ENCODE peak calls at places on chromosomes 7 and 10, in ten cellular contexts. One of them, this sample, is unnamed.

GRCh38 chr7:776992-777520 is 50.0 kb upstream of the PRKAR1B start:
- DNase-seq in globus pallidus: no peak
- DNase-seq in OCI-LY7: no peak
- DNase-seq in activated naive CD4-positive, alpha-beta T cell treated with anti-CD3 and anti-CD28 coated beads, Interleukin-2, amount 10 ng/mL, durations not matched to agents 7 days and 5 days: no peak
- DNase-seq in tibial artery: no peak
- DNase-seq in heart left ventricle: no peak
- DNase-seq in breast epithelium: no peak
- DNase-seq in pons: no peak
- DNase-seq in activated gamma-delta T cell: no peak
- DNase-seq in T-helper 17 cell: no peak
- DNase-seq in this sample: no peak

GRCh38 chr10:74297389-74298080 is 146.5 kb downstream of the ADK start:
- DNase-seq in globus pallidus: no peak
- DNase-seq in OCI-LY7: no peak
- DNase-seq in activated naive CD4-positive, alpha-beta T cell treated with anti-CD3 and anti-CD28 coated beads, Interleukin-2, amount 10 ng/mL, durations not matched to agents 7 days and 5 days: no peak
- DNase-seq in tibial artery: no peak
- DNase-seq in heart left ventricle: no peak
- DNase-seq in breast epithelium: no peak
- DNase-seq in pons: no peak
- DNase-seq in activated gamma-delta T cell: no peak
- DNase-seq in T-helper 17 cell: no peak
- DNase-seq in this sample: no peak

GRCh38 chr10:92530421-92530820 is 43.5 kb downstream of the IDE start:
- DNase-seq in globus pallidus: no peak
- DNase-seq in OCI-LY7: no peak
- DNase-seq in activated naive CD4-positive, alpha-beta T cell treated with anti-CD3 and anti-CD28 coated beads, Interleukin-2, amount 10 ng/mL, durations not matched to agents 7 days and 5 days: no peak
- DNase-seq in tibial artery: no peak
- DNase-seq in heart left ventricle: no peak
- DNase-seq in breast epithelium: no peak
- DNase-seq in pons: no peak
- DNase-seq in activated gamma-delta T cell: no peak
- DNase-seq in T-helper 17 cell: no peak
- DNase-seq in this sample: no peak

GRCh38 chr10:96833220-96834001 is 1.3 kb downstream of the LCOR start:
- DNase-seq in globus pallidus: peak; percentile 40
- DNase-seq in OCI-LY7: peak; percentile 31
- DNase-seq in activated naive CD4-positive, alpha-beta T cell treated with anti-CD3 and anti-CD28 coated beads, Interleukin-2, amount 10 ng/mL, durations not matched to agents 7 days and 5 days: no peak
- DNase-seq in tibial artery: peak; percentile 67
- DNase-seq in heart left ventricle: peak; percentile 37
- DNase-seq in breast epithelium: no peak
- DNase-seq in pons: peak; percentile 45
- DNase-seq in activated gamma-delta T cell: no peak
- DNase-seq in T-helper 17 cell: peak; percentile 5
- DNase-seq in this sample: no peak

GRCh38 chr7:134548877-134549276 is at the start of gene AKR1B15:
- DNase-seq in globus pallidus: no peak
- DNase-seq in OCI-LY7: no peak
- DNase-seq in activated naive CD4-positive, alpha-beta T cell treated with anti-CD3 and anti-CD28 coated beads, Interleukin-2, amount 10 ng/mL, durations not matched to agents 7 days and 5 days: no peak
- DNase-seq in tibial artery: peak; percentile 73
- DNase-seq in heart left ventricle: no peak
- DNase-seq in breast epithelium: no peak
- DNase-seq in pons: no peak
- DNase-seq in activated gamma-delta T cell: no peak
- DNase-seq in T-helper 17 cell: no peak
- DNase-seq in this sample: no peak

GRCh38 chr7:103075337-103075918 is 488 bp downstream of the ARMC10 start:
- DNase-seq in globus pallidus: peak; percentile 45
- DNase-seq in OCI-LY7: peak; percentile 74
- DNase-seq in activated naive CD4-positive, alpha-beta T cell treated with anti-CD3 and anti-CD28 coated beads, Interleukin-2, amount 10 ng/mL, durations not matched to agents 7 days and 5 days: peak; percentile 78
- DNase-seq in tibial artery: peak; percentile 76
- DNase-seq in heart left ventricle: peak; percentile 53
- DNase-seq in breast epithelium: peak; percentile 48
- DNase-seq in pons: peak; percentile 19
- DNase-seq in activated gamma-delta T cell: peak; percentile 68
- DNase-seq in T-helper 17 cell: peak; percentile 37
- DNase-seq in this sample: no peak

GRCh38 chr7:150471886-150472285 is 21.5 kb downstream of the GIMAP8 start:
- DNase-seq in globus pallidus: no peak
- DNase-seq in OCI-LY7: no peak
- DNase-seq in activated naive CD4-positive, alpha-beta T cell treated with anti-CD3 and anti-CD28 coated beads, Interleukin-2, amount 10 ng/mL, durations not matched to agents 7 days and 5 days: no peak
- DNase-seq in tibial artery: no peak
- DNase-seq in heart left ventricle: no peak
- DNase-seq in breast epithelium: no peak
- DNase-seq in pons: no peak
- DNase-seq in activated gamma-delta T cell: no peak
- DNase-seq in T-helper 17 cell: no peak
- DNase-seq in this sample: no peak

GRCh38 chr7:22194633-22195273 is 162.2 kb downstream of the RAPGEF5 start:
- DNase-seq in globus pallidus: peak; percentile 84
- DNase-seq in OCI-LY7: no peak
- DNase-seq in activated naive CD4-positive, alpha-beta T cell treated with anti-CD3 and anti-CD28 coated beads, Interleukin-2, amount 10 ng/mL, durations not matched to agents 7 days and 5 days: no peak
- DNase-seq in tibial artery: no peak
- DNase-seq in heart left ventricle: no peak
- DNase-seq in breast epithelium: no peak
- DNase-seq in pons: peak; percentile 83
- DNase-seq in activated gamma-delta T cell: no peak
- DNase-seq in T-helper 17 cell: no peak
- DNase-seq in this sample: no peak

GRCh38 chr10:13920031-13920430 is 333.3 kb downstream of the PRPF18 start:
- DNase-seq in globus pallidus: no peak
- DNase-seq in OCI-LY7: no peak
- DNase-seq in activated naive CD4-positive, alpha-beta T cell treated with anti-CD3 and anti-CD28 coated beads, Interleukin-2, amount 10 ng/mL, durations not matched to agents 7 days and 5 days: no peak
- DNase-seq in tibial artery: no peak
- DNase-seq in heart left ventricle: no peak
- DNase-seq in breast epithelium: no peak
- DNase-seq in pons: no peak
- DNase-seq in activated gamma-delta T cell: no peak
- DNase-seq in T-helper 17 cell: no peak
- DNase-seq in this sample: no peak

GRCh38 chr7:148852272-148852671 is 31.8 kb downstream of the EZH2 start:
- DNase-seq in globus pallidus: no peak
- DNase-seq in OCI-LY7: no peak
- DNase-seq in activated naive CD4-positive, alpha-beta T cell treated with anti-CD3 and anti-CD28 coated beads, Interleukin-2, amount 10 ng/mL, durations not matched to agents 7 days and 5 days: no peak
- DNase-seq in tibial artery: no peak
- DNase-seq in heart left ventricle: no peak
- DNase-seq in breast epithelium: no peak
- DNase-seq in pons: no peak
- DNase-seq in activated gamma-delta T cell: no peak
- DNase-seq in T-helper 17 cell: no peak
- DNase-seq in this sample: no peak

GRCh38 chr7:27140108-27140842 is 3.2 kb downstream of the HOXA5 start:
- DNase-seq in globus pallidus: no peak
- DNase-seq in OCI-LY7: no peak
- DNase-seq in activated naive CD4-positive, alpha-beta T cell treated with anti-CD3 and anti-CD28 coated beads, Interleukin-2, amount 10 ng/mL, durations not matched to agents 7 days and 5 days: no peak
- DNase-seq in tibial artery: no peak
- DNase-seq in heart left ventricle: no peak
- DNase-seq in breast epithelium: peak; percentile 10
- DNase-seq in pons: no peak
- DNase-seq in activated gamma-delta T cell: no peak
- DNase-seq in T-helper 17 cell: no peak
- DNase-seq in this sample: no peak

GRCh38 chr10:121556918-121557573 is 41.2 kb downstream of the FGFR2 start:
- DNase-seq in globus pallidus: no peak
- DNase-seq in OCI-LY7: no peak
- DNase-seq in activated naive CD4-positive, alpha-beta T cell treated with anti-CD3 and anti-CD28 coated beads, Interleukin-2, amount 10 ng/mL, durations not matched to agents 7 days and 5 days: no peak
- DNase-seq in tibial artery: no peak
- DNase-seq in heart left ventricle: no peak
- DNase-seq in breast epithelium: no peak
- DNase-seq in pons: no peak
- DNase-seq in activated gamma-delta T cell: no peak
- DNase-seq in T-helper 17 cell: no peak
- DNase-seq in this sample: no peak

GRCh38 chr10:129764011-129764900 is 199.8 kb downstream of the EBF3 start:
- DNase-seq in globus pallidus: no peak
- DNase-seq in OCI-LY7: no peak
- DNase-seq in activated naive CD4-positive, alpha-beta T cell treated with anti-CD3 and anti-CD28 coated beads, Interleukin-2, amount 10 ng/mL, durations not matched to agents 7 days and 5 days: no peak
- DNase-seq in tibial artery: peak; percentile 60
- DNase-seq in heart left ventricle: peak; percentile 11
- DNase-seq in breast epithelium: peak; percentile 4
- DNase-seq in pons: no peak
- DNase-seq in activated gamma-delta T cell: no peak
- DNase-seq in T-helper 17 cell: no peak
- DNase-seq in this sample: no peak

GRCh38 chr7:149266451-149266850 is 4.5 kb downstream of the ZNF783 start:
- DNase-seq in globus pallidus: no peak
- DNase-seq in OCI-LY7: no peak
- DNase-seq in activated naive CD4-positive, alpha-beta T cell treated with anti-CD3 and anti-CD28 coated beads, Interleukin-2, amount 10 ng/mL, durations not matched to agents 7 days and 5 days: no peak
- DNase-seq in tibial artery: no peak
- DNase-seq in heart left ventricle: no peak
- DNase-seq in breast epithelium: no peak
- DNase-seq in pons: no peak
- DNase-seq in activated gamma-delta T cell: no peak
- DNase-seq in T-helper 17 cell: no peak
- DNase-seq in this sample: no peak

GRCh38 chr10:8074881-8075280 is 20.4 kb downstream of the GATA3 start:
- DNase-seq in globus pallidus: no peak
- DNase-seq in OCI-LY7: no peak
- DNase-seq in activated naive CD4-positive, alpha-beta T cell treated with anti-CD3 and anti-CD28 coated beads, Interleukin-2, amount 10 ng/mL, durations not matched to agents 7 days and 5 days: no peak
- DNase-seq in tibial artery: no peak
- DNase-seq in heart left ventricle: no peak
- DNase-seq in breast epithelium: no peak
- DNase-seq in pons: no peak
- DNase-seq in activated gamma-delta T cell: no peak
- DNase-seq in T-helper 17 cell: no peak
- DNase-seq in this sample: no peak

GRCh38 chr7:55887786-55888185 is 530 bp downstream of the ZNF713 start:
- DNase-seq in globus pallidus: peak; percentile 29
- DNase-seq in OCI-LY7: peak; percentile 14
- DNase-seq in activated naive CD4-positive, alpha-beta T cell treated with anti-CD3 and anti-CD28 coated beads, Interleukin-2, amount 10 ng/mL, durations not matched to agents 7 days and 5 days: no peak
- DNase-seq in tibial artery: no peak
- DNase-seq in heart left ventricle: no peak
- DNase-seq in breast epithelium: no peak
- DNase-seq in pons: peak; percentile 41
- DNase-seq in activated gamma-delta T cell: no peak
- DNase-seq in T-helper 17 cell: no peak
- DNase-seq in this sample: no peak

GRCh38 chr7:149720372-149721083 is 52.9 kb downstream of the ZNF467 start:
- DNase-seq in globus pallidus: peak; percentile 93
- DNase-seq in OCI-LY7: no peak
- DNase-seq in activated naive CD4-positive, alpha-beta T cell treated with anti-CD3 and anti-CD28 coated beads, Interleukin-2, amount 10 ng/mL, durations not matched to agents 7 days and 5 days: no peak
- DNase-seq in tibial artery: no peak
- DNase-seq in heart left ventricle: peak; percentile 93
- DNase-seq in breast epithelium: peak; percentile 69
- DNase-seq in pons: peak; percentile 95
- DNase-seq in activated gamma-delta T cell: no peak
- DNase-seq in T-helper 17 cell: no peak
- DNase-seq in this sample: no peak

GRCh38 chr7:158810846-158811245 is 18.5 kb downstream of the ESYT2 start:
- DNase-seq in globus pallidus: no peak
- DNase-seq in OCI-LY7: no peak
- DNase-seq in activated naive CD4-positive, alpha-beta T cell treated with anti-CD3 and anti-CD28 coated beads, Interleukin-2, amount 10 ng/mL, durations not matched to agents 7 days and 5 days: no peak
- DNase-seq in tibial artery: no peak
- DNase-seq in heart left ventricle: no peak
- DNase-seq in breast epithelium: no peak
- DNase-seq in pons: no peak
- DNase-seq in activated gamma-delta T cell: no peak
- DNase-seq in T-helper 17 cell: no peak
- DNase-seq in this sample: no peak

GRCh38 chr10:77428776-77429395 is 208.7 kb downstream of the KCNMA1 start:
- DNase-seq in globus pallidus: peak; percentile 18
- DNase-seq in OCI-LY7: no peak
- DNase-seq in activated naive CD4-positive, alpha-beta T cell treated with anti-CD3 and anti-CD28 coated beads, Interleukin-2, amount 10 ng/mL, durations not matched to agents 7 days and 5 days: no peak
- DNase-seq in tibial artery: peak; percentile 80
- DNase-seq in heart left ventricle: peak; percentile 38
- DNase-seq in breast epithelium: no peak
- DNase-seq in pons: peak; percentile 31
- DNase-seq in activated gamma-delta T cell: no peak
- DNase-seq in T-helper 17 cell: no peak
- DNase-seq in this sample: no peak

GRCh38 chr10:13885238-13885990 is 298.6 kb downstream of the PRPF18 start:
- DNase-seq in globus pallidus: peak; percentile 98
- DNase-seq in OCI-LY7: no peak
- DNase-seq in activated naive CD4-positive, alpha-beta T cell treated with anti-CD3 and anti-CD28 coated beads, Interleukin-2, amount 10 ng/mL, durations not matched to agents 7 days and 5 days: no peak
- DNase-seq in tibial artery: no peak
- DNase-seq in heart left ventricle: no peak
- DNase-seq in breast epithelium: no peak
- DNase-seq in pons: peak; percentile 99
- DNase-seq in activated gamma-delta T cell: no peak
- DNase-seq in T-helper 17 cell: no peak
- DNase-seq in this sample: no peak

GRCh38 chr7:45921699-45922519 is 837 bp upstream of the IGFBP3 start:
- DNase-seq in globus pallidus: no peak
- DNase-seq in OCI-LY7: peak; percentile 4
- DNase-seq in activated naive CD4-positive, alpha-beta T cell treated with anti-CD3 and anti-CD28 coated beads, Interleukin-2, amount 10 ng/mL, durations not matched to agents 7 days and 5 days: peak; percentile 42
- DNase-seq in tibial artery: peak; percentile 85
- DNase-seq in heart left ventricle: peak; percentile 64
- DNase-seq in breast epithelium: no peak
- DNase-seq in pons: peak; percentile 40
- DNase-seq in activated gamma-delta T cell: no peak
- DNase-seq in T-helper 17 cell: no peak
- DNase-seq in this sample: no peak

GRCh38 chr7:76383089-76383944 is 24.5 kb upstream of the YWHAG start:
- DNase-seq in globus pallidus: no peak
- DNase-seq in OCI-LY7: no peak
- DNase-seq in activated naive CD4-positive, alpha-beta T cell treated with anti-CD3 and anti-CD28 coated beads, Interleukin-2, amount 10 ng/mL, durations not matched to agents 7 days and 5 days: no peak
- DNase-seq in tibial artery: no peak
- DNase-seq in heart left ventricle: no peak
- DNase-seq in breast epithelium: no peak
- DNase-seq in pons: no peak
- DNase-seq in activated gamma-delta T cell: no peak
- DNase-seq in T-helper 17 cell: no peak
- DNase-seq in this sample: no peak

GRCh38 chr7:157352506-157352905 is 15.7 kb downstream of the DNAJB6 start:
- DNase-seq in globus pallidus: no peak
- DNase-seq in OCI-LY7: no peak
- DNase-seq in activated naive CD4-positive, alpha-beta T cell treated with anti-CD3 and anti-CD28 coated beads, Interleukin-2, amount 10 ng/mL, durations not matched to agents 7 days and 5 days: no peak
- DNase-seq in tibial artery: peak; percentile 23
- DNase-seq in heart left ventricle: no peak
- DNase-seq in breast epithelium: no peak
- DNase-seq in pons: no peak
- DNase-seq in activated gamma-delta T cell: no peak
- DNase-seq in T-helper 17 cell: no peak
- DNase-seq in this sample: no peak

GRCh38 chr7:116258734-116259133 is 48.4 kb downstream of the TES start:
- DNase-seq in globus pallidus: peak; percentile 65
- DNase-seq in OCI-LY7: peak; percentile 45
- DNase-seq in activated naive CD4-positive, alpha-beta T cell treated with anti-CD3 and anti-CD28 coated beads, Interleukin-2, amount 10 ng/mL, durations not matched to agents 7 days and 5 days: peak; percentile 33
- DNase-seq in tibial artery: no peak
- DNase-seq in heart left ventricle: no peak
- DNase-seq in breast epithelium: no peak
- DNase-seq in pons: peak; percentile 73
- DNase-seq in activated gamma-delta T cell: no peak
- DNase-seq in T-helper 17 cell: no peak
- DNase-seq in this sample: no peak